ENCODE peak calls at places on chromosomes 16 and 17, in five cellular contexts. One of them, this sample, is unnamed.

GRCh38 chr17:30113213-30113612 is 3.4 kb upstream of the NSRP1 start:
- DNase-seq in activated CD4-positive, alpha-beta T cell treated with anti-CD3 and anti-CD28 coated beads, Interleukin-2, amount 50 U/mL, for 1 hour: no peak
- DNase-seq in astrocyte of the cerebellum: peak
- DNase-seq in mucosa of descending colon: peak
- DNase-seq in A673: peak
- DNase-seq in this sample: no peak

GRCh38 chr17:30224419-30224960 is 11.0 kb downstream of the SLC6A4 start:
- DNase-seq in activated CD4-positive, alpha-beta T cell treated with anti-CD3 and anti-CD28 coated beads, Interleukin-2, amount 50 U/mL, for 1 hour: no peak
- DNase-seq in astrocyte of the cerebellum: no peak
- DNase-seq in mucosa of descending colon: no peak
- DNase-seq in A673: no peak
- DNase-seq in this sample: no peak

GRCh38 chr16:2194852-2195315 is 1.5 kb downstream of the CASKIN1 start:
- DNase-seq in activated CD4-positive, alpha-beta T cell treated with anti-CD3 and anti-CD28 coated beads, Interleukin-2, amount 50 U/mL, for 1 hour: peak
- DNase-seq in astrocyte of the cerebellum: no peak
- DNase-seq in mucosa of descending colon: peak
- DNase-seq in A673: peak
- DNase-seq in this sample: no peak

GRCh38 chr17:35849469-35850348 is 19.0 kb downstream of the HEATR9 start:
- DNase-seq in activated CD4-positive, alpha-beta T cell treated with anti-CD3 and anti-CD28 coated beads, Interleukin-2, amount 50 U/mL, for 1 hour: peak
- DNase-seq in astrocyte of the cerebellum: peak
- DNase-seq in mucosa of descending colon: no peak
- DNase-seq in A673: peak
- DNase-seq in this sample: peak

GRCh38 chr17:79592641-79593040 is 18.2 kb downstream of the RBFOX3 start:
- DNase-seq in activated CD4-positive, alpha-beta T cell treated with anti-CD3 and anti-CD28 coated beads, Interleukin-2, amount 50 U/mL, for 1 hour: no peak
- DNase-seq in astrocyte of the cerebellum: no peak
- DNase-seq in mucosa of descending colon: no peak
- DNase-seq in A673: no peak
- DNase-seq in this sample: no peak

GRCh38 chr16:24969071-24969470 is 46.1 kb downstream of the ARHGAP17 start:
- DNase-seq in activated CD4-positive, alpha-beta T cell treated with anti-CD3 and anti-CD28 coated beads, Interleukin-2, amount 50 U/mL, for 1 hour: no peak
- DNase-seq in astrocyte of the cerebellum: no peak
- DNase-seq in mucosa of descending colon: no peak
- DNase-seq in A673: no peak
- DNase-seq in this sample: no peak

GRCh38 chr17:32813021-32813420 is 63.9 kb downstream of the MYO1D start:
- DNase-seq in activated CD4-positive, alpha-beta T cell treated with anti-CD3 and anti-CD28 coated beads, Interleukin-2, amount 50 U/mL, for 1 hour: no peak
- DNase-seq in astrocyte of the cerebellum: no peak
- DNase-seq in mucosa of descending colon: no peak
- DNase-seq in A673: no peak
- DNase-seq in this sample: no peak

GRCh38 chr16:404971-405486 is 3.3 kb downstream of the DECR2 start:
- DNase-seq in activated CD4-positive, alpha-beta T cell treated with anti-CD3 and anti-CD28 coated beads, Interleukin-2, amount 50 U/mL, for 1 hour: no peak
- DNase-seq in astrocyte of the cerebellum: no peak
- DNase-seq in mucosa of descending colon: no peak
- DNase-seq in A673: no peak
- DNase-seq in this sample: no peak

GRCh38 chr17:1563786-1564613 is 1.4 kb upstream of the PITPNA start:
- DNase-seq in activated CD4-positive, alpha-beta T cell treated with anti-CD3 and anti-CD28 coated beads, Interleukin-2, amount 50 U/mL, for 1 hour: no peak
- DNase-seq in astrocyte of the cerebellum: no peak
- DNase-seq in mucosa of descending colon: no peak
- DNase-seq in A673: no peak
- DNase-seq in this sample: no peak

GRCh38 chr17:45116434-45117016 is 15.8 kb downstream of the PLCD3 start:
- DNase-seq in activated CD4-positive, alpha-beta T cell treated with anti-CD3 and anti-CD28 coated beads, Interleukin-2, amount 50 U/mL, for 1 hour: no peak
- DNase-seq in astrocyte of the cerebellum: no peak
- DNase-seq in mucosa of descending colon: no peak
- DNase-seq in A673: no peak
- DNase-seq in this sample: no peak

GRCh38 chr17:9192010-9192409 is 170.7 kb downstream of the NTN1 start:
- DNase-seq in activated CD4-positive, alpha-beta T cell treated with anti-CD3 and anti-CD28 coated beads, Interleukin-2, amount 50 U/mL, for 1 hour: no peak
- DNase-seq in astrocyte of the cerebellum: no peak
- DNase-seq in mucosa of descending colon: no peak
- DNase-seq in A673: no peak
- DNase-seq in this sample: no peak

GRCh38 chr16:87562201-87562600 is 40.1 kb upstream of the JPH3 start:
- DNase-seq in activated CD4-positive, alpha-beta T cell treated with anti-CD3 and anti-CD28 coated beads, Interleukin-2, amount 50 U/mL, for 1 hour: no peak
- DNase-seq in astrocyte of the cerebellum: no peak
- DNase-seq in mucosa of descending colon: no peak
- DNase-seq in A673: no peak
- DNase-seq in this sample: no peak

This sample was measured in retinal pigment epithelial cell.